ENCODE peak calls at places on chromosomes 5 and 9, in eight cellular contexts. L is MCF 10A, D is Peyer's patch, E is fibroblast of pulmonary artery, Z is ovary, M is GM12865, S is GM23338, P is mesothelial cell of epicardium. V is an unnamed sample.

GRCh38 chr5:131607903-131608540 is 27.0 kb downstream of the RAPGEF6 start:
- DNase-seq in P (no peak), D (no peak), L (no peak), Z (no peak), S (no peak), M (no peak), E (peak; percentile 57), V (no peak)

GRCh38 chr5:176611435-176611834 is 1.5 kb upstream of the GPRIN1 start:
- DNase-seq in L (peak; percentile 87), P (peak; percentile 90), Z (peak; percentile 62), E (peak; percentile 93), M (peak; percentile 50), D (peak; percentile 35), S (peak; percentile 87), V (peak; percentile 70)

GRCh38 chr5:2757563-2758311 is 6.3 kb upstream of the IRX2 start:
- DNase-seq in M (no peak), L (peak; percentile 100), E (peak; percentile 81), Z (no peak), D (no peak), S (peak; percentile 70), P (no peak), V (peak; percentile 77)

GRCh38 chr5:15937708-15938107 is 241.9 kb downstream of the MARCHF11 start:
- DNase-seq in D (no peak), S (no peak), L (no peak), M (no peak), E (no peak), Z (no peak), P (no peak), V (no peak)

GRCh38 chr5:184461-184860 is 6.8 kb upstream of the LRRC14B start:
- DNase-seq in D (no peak), M (no peak), E (no peak), L (peak; percentile 41), S (no peak), P (no peak), Z (no peak), V (no peak)

GRCh38 chr5:154394328-154394727 is 51.5 kb upstream of the SAP30L start:
- DNase-seq in M (no peak), E (no peak), D (no peak), P (no peak), S (no peak), L (peak; percentile 98), Z (no peak), V (no peak)

GRCh38 chr9:77848897-77849296 is 182.7 kb downstream of the GNAQ start:
- DNase-seq in Z (peak; percentile 82), M (no peak), L (peak; percentile 88), S (no peak), D (no peak), E (peak; percentile 92), P (no peak), V (peak; percentile 63)

GRCh38 chr9:95511952-95512750 is 4.6 kb downstream of the PTCH1 start:
- DNase-seq in S (peak; percentile 80), E (peak; percentile 39), D (no peak), L (peak; percentile 19), Z (no peak), P (no peak), M (no peak), V (no peak)

GRCh38 chr5:136776022-136776927 is 410.9 kb upstream of the TRPC7 start:
- DNase-seq in M (no peak), L (no peak), Z (no peak), P (no peak), S (no peak), D (no peak), E (peak; percentile 6), V (no peak)

DNA sequence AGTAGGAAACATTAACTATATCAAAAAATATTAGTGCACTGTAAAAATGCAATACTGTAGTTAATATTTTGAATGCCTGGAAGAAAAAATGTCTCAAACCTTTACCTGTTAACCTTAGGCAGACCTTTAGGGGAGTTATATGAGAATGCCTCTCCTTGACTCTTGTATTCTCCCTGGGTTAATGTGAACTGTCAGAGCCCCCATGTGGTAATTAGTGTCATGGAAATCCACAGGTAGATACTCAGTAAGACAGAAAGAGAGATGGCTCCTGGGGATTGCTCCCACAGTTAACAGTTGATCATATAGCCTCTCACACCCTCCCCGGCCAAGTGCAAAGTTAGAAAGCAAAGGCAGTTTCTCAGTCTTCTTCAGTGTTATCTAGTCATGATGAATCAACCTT is 742.8 kb downstream of the NR2F1-AS1 start:
- DNase-seq in M (peak; percentile 8), D (no peak), S (peak; percentile 66), Z (no peak), L (peak; percentile 62), P (no peak), E (peak; percentile 14), V (no peak)
- TF ChIP-seq CTCF in M (no peak), D (no peak), S (peak; percentile 64), Z (no peak), L (peak; percentile 8), P (no peak), E (peak; percentile 19), V (no peak)

DNA sequence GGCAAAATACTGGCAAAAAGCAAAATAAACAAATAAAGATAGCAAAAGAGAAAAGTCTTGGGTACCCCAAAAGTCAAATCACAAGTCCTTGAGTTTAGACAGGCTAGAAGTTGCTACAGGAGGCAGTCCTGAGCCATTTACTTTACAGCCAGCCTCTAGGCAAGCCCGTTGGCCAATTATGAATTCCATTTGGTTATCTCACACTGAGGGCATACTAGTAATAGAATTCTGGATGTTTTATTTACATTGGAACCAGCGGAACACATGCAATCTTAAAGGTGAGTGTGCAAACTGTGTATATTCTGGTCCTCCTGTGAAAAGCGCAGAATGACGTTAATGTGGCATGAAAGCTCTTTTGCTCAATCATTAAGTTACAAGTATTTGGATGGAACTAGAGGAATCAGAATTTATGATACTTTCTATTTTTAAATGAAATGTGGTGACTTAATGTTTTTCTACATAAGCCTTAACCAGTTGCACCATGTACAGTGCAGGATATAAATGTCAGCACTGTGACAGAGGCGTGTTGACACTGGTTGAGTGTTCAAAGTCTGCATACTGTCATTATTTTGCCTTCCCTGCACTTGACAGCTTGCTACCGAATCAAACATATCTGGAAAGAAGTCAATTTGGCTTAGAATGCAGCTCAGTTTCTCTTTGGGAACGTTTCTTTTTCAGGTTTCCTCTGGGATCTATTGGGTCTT is 7.9 kb downstream of the GDNF start:
- DNase-seq in M (no peak), L (no peak), E (no peak), P (no peak), Z (no peak), S (no peak), D (no peak), V (no peak)
- TF ChIP-seq CTCF in M (no peak), L (no peak), E (no peak), P (no peak), Z (no peak), S (no peak), D (no peak), V (no peak)

GRCh38 chr5:71455427-71456361 is at the start of gene BDP1:
- DNase-seq in P (peak; percentile 98), D (peak; percentile 97), E (peak; percentile 96), Z (peak; percentile 97), S (peak; percentile 98), L (peak; percentile 94), M (peak; percentile 94), V (peak; percentile 97)
- TF ChIP-seq CTCF in P (peak; percentile 51), D (peak; percentile 30), E (peak; percentile 31), Z (no peak), S (no peak), L (no peak), M (peak; percentile 31), V (peak; percentile 34)

GRCh38 chr5:141084487-141084989 is 9.9 kb upstream of the PCDHB2 start:
- DNase-seq in S (peak; percentile 90), Z (peak; percentile 57), E (peak; percentile 46), M (peak; percentile 12), D (no peak), L (peak; percentile 49), P (no peak), V (no peak)
- TF ChIP-seq CTCF in S (peak; percentile 91), Z (no peak), E (peak; percentile 40), M (no peak), D (no peak), L (peak; percentile 59), P (peak; percentile 21), V (peak; percentile 61)

GRCh38 chr9:128635266-128636023 is 21.2 kb downstream of the DYNC2I2 start:
- DNase-seq in M (no peak), Z (peak; percentile 88), P (peak; percentile 80), E (peak; percentile 95), S (peak; percentile 96), L (peak; percentile 97), D (no peak), V (peak; percentile 95)
- TF ChIP-seq CTCF in M (peak; percentile 22), Z (peak; percentile 74), P (peak; percentile 82), E (peak; percentile 82), S (peak; percentile 69), L (peak; percentile 90), D (peak; percentile 14), V (peak; percentile 78)

GRCh38 chr9:85700330-85700729 is 41.4 kb downstream of the AGTPBP1 start:
- DNase-seq in S (no peak), E (no peak), D (no peak), M (no peak), Z (no peak), L (no peak), P (no peak), V (no peak)

GRCh38 chr9:85703398-85703797 is 38.4 kb downstream of the AGTPBP1 start:
- DNase-seq in L (no peak), S (no peak), E (no peak), P (no peak), M (no peak), Z (no peak), D (no peak), V (no peak)

GRCh38 chr9:85702191-85702590 is 39.6 kb downstream of the AGTPBP1 start:
- DNase-seq in P (no peak), M (no peak), D (no peak), L (no peak), Z (no peak), E (no peak), S (no peak), V (no peak)

GRCh38 chr9:85702881-85703280 is 38.9 kb downstream of the AGTPBP1 start:
- DNase-seq in M (no peak), L (no peak), D (no peak), E (no peak), P (no peak), S (no peak), Z (no peak), V (no peak)

DNA sequence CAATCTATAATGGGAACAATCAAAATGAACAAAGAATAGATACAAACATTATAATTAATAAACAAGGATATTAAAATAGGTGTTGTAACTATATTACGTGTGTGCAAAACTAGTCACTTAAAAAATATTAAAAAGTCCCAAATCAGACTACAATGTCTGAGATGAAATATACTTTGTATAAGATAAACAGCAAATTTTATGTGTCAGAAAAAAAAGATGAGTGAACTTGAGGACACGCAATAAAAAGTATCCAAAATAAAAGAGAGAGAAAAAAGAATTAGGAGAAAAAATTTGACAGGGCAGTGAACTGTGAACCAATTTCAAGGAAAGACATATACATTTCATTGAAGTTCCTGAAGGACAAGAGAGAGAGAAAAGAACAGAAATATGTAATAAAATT is 37.0 kb downstream of the AGTPBP1 start:
- DNase-seq in D (no peak), L (no peak), Z (no peak), S (no peak), E (no peak), M (no peak), P (no peak), V (no peak)
- TF ChIP-seq CTCF in D (no peak), L (no peak), Z (no peak), S (no peak), E (no peak), M (no peak), P (no peak), V (no peak)

DNA sequence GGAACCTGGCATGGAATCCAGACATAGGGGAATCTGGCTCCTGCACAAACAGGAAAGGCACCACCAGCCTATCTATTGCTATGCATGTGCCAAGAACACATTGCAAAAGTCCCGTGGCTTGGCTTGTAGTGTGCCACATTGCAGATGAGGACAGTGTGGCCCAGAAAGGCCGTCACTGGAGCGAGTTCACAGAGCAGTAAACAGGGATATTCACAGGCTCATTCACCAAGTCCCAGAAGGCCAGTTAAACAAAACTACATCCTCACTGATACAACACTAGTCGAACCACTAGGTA is 39.6 kb upstream of the TRIM32 start:
- DNase-seq in S (no peak), P (no peak), D (no peak), E (no peak), L (no peak), M (no peak), Z (no peak), V (no peak)
- TF ChIP-seq CTCF in S (peak; percentile 4), P (no peak), D (no peak), E (no peak), L (no peak), M (no peak), Z (no peak), V (no peak)